ENCODE peak calls at places on chromosomes 11 and 22, in ten cellular contexts. E, N, O, Z, F, V, X, I, D and R are unnamed samples.

GRCh38 chr11:33531743-33532181 is 168.9 kb downstream of the C11orf91 start:
- DNase-seq in E (peak; percentile 65), N (no peak), O (no peak), Z (peak; percentile 22), F (no peak), V (no peak), X (no peak), I (no peak), D (peak; percentile 80), R (no peak)

GRCh38 chr22:32905400-32905799 is 103.9 kb downstream of the TIMP3 start:
- DNase-seq in E (no peak), N (peak; percentile 58), O (no peak), Z (no peak), F (peak; percentile 44), V (no peak), X (no peak), I (no peak), D (no peak), R (no peak)

GRCh38 chr22:32531228-32531627 is 56.6 kb downstream of the FBXO7 start:
- DNase-seq in E (no peak), N (no peak), O (no peak), Z (peak; percentile 40), F (no peak), V (no peak), X (no peak), I (no peak), D (no peak), R (no peak)

GRCh38 chr11:64698427-64698826 is 24.6 kb downstream of the NRXN2 start:
- DNase-seq in E (no peak), N (no peak), O (no peak), Z (no peak), F (no peak), V (no peak), X (no peak), I (no peak), D (no peak), R (no peak)

GRCh38 chr11:29093416-29093815 is 923.4 kb downstream of the KCNA4 start:
- DNase-seq in E (peak; percentile 11), N (no peak), O (no peak), Z (no peak), F (no peak), V (no peak), X (no peak), I (no peak), D (peak; percentile 63), R (no peak)

GRCh38 chr11:85627332-85627997 is at the start of gene DLG2:
- DNase-seq in E (peak; percentile 52), N (peak; percentile 21), O (peak; percentile 59), Z (no peak), F (no peak), V (peak; percentile 19), X (peak; percentile 17), I (no peak), D (peak; percentile 44), R (no peak)

GRCh38 chr11:74949748-74950127 is 672 bp downstream of the SPCS2 start:
- DNase-seq in E (no peak), N (peak; percentile 19), O (no peak), Z (no peak), F (no peak), V (no peak), X (no peak), I (peak; percentile 29), D (peak; percentile 24), R (no peak)

GRCh38 chr11:109644158-109644557 is 222.2 kb downstream of the C11orf87 start:
- DNase-seq in E (no peak), N (peak; percentile 55), O (no peak), Z (no peak), F (no peak), V (no peak), X (peak; percentile 11), I (no peak), D (no peak), R (no peak)

GRCh38 chr22:36701941-36702640 is 1.5 kb downstream of the CACNG2 start:
- DNase-seq in E (no peak), N (peak; percentile 40), O (no peak), Z (no peak), F (no peak), V (no peak), X (no peak), I (no peak), D (no peak), R (no peak)

GRCh38 chr11:73296501-73297230 is 11.4 kb upstream of the ARHGEF17 start:
- DNase-seq in E (no peak), N (no peak), O (no peak), Z (no peak), F (no peak), V (no peak), X (no peak), I (no peak), D (no peak), R (no peak)

GRCh38 chr11:7512525-7513209 is 1.1 kb upstream of the PPFIBP2 start:
- DNase-seq in E (peak; percentile 49), N (no peak), O (no peak), Z (peak; percentile 70), F (peak; percentile 59), V (peak; percentile 22), X (peak; percentile 82), I (no peak), D (no peak), R (peak; percentile 89)

GRCh38 chr11:59197990-59198389 is 14.7 kb downstream of the MPEG1 start:
- DNase-seq in E (peak; percentile 71), N (no peak), O (no peak), Z (no peak), F (no peak), V (no peak), X (peak; percentile 84), I (no peak), D (peak; percentile 68), R (peak; percentile 86)

GRCh38 chr11:9380773-9381172 is 3.7 kb upstream of the IPO7 start:
- DNase-seq in E (no peak), N (no peak), O (no peak), Z (peak; percentile 64), F (no peak), V (no peak), X (no peak), I (no peak), D (no peak), R (no peak)

GRCh38 chr11:9384535-9385287 is at the start of gene IPO7:
- DNase-seq in E (peak; percentile 92), N (peak; percentile 94), O (peak; percentile 89), Z (peak; percentile 88), F (peak; percentile 96), V (peak; percentile 87), X (peak; percentile 89), I (peak; percentile 85), D (peak; percentile 92), R (peak; percentile 94)

DNA sequence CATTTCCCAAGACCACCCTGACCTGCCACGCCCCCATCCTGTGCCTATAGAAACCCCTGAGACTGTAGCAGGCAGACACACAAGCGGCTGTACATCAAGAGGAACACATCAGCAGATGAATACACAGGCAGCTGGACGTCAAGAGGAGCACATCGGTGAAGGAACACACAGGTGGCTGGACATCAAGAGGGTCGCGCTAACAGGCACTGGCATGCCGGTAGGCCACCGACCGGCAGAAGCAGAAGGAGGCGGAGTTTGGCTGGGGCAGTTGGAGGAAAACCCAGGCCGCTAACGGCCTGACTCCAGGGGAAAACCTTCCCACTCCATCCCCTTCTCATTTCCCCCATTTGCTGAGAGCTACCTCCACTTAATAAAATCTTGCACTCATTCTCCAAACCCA is 5.4 kb upstream of the IPO7 start:
- DNase-seq in E (no peak), N (no peak), O (no peak), Z (no peak), F (peak; percentile 49), V (no peak), X (no peak), I (no peak), D (no peak), R (no peak)
- H3K27ac ChIP-seq in E (no peak overlapping the region), N (no peak overlapping the region), O (no peak overlapping the region), Z (no peak overlapping the region), F (no peak overlapping the region), V (no peak overlapping the region), X (no peak overlapping the region), I (no peak overlapping the region), D (no peak overlapping the region), R (no peak overlapping the region)

GRCh38 chr11:48261600-48261999 is 2.1 kb upstream of the OR4X1 start:
- DNase-seq in E (no peak), N (no peak), O (no peak), Z (no peak), F (no peak), V (no peak), X (no peak), I (no peak), D (no peak), R (no peak)

GRCh38 chr11:48263416-48263911 is at the start of gene OR4X1:
- DNase-seq in E (no peak), N (no peak), O (no peak), Z (no peak), F (no peak), V (no peak), X (no peak), I (no peak), D (no peak), R (no peak)
- H3K9me3 ChIP-seq in E (no peaks in the 10 kb centered on the region), N (no peaks in the 10 kb centered on the region), O (peaks cover 16% of the 10 kb centered on the region), Z (no peaks in the 10 kb centered on the region), F (peaks cover 53% of the 10 kb centered on the region), V (no peaks in the 10 kb centered on the region), X (no peaks in the 10 kb centered on the region), I (no peaks in the 10 kb centered on the region), D (no peaks in the 10 kb centered on the region), R (no peaks in the 10 kb centered on the region)

DNA sequence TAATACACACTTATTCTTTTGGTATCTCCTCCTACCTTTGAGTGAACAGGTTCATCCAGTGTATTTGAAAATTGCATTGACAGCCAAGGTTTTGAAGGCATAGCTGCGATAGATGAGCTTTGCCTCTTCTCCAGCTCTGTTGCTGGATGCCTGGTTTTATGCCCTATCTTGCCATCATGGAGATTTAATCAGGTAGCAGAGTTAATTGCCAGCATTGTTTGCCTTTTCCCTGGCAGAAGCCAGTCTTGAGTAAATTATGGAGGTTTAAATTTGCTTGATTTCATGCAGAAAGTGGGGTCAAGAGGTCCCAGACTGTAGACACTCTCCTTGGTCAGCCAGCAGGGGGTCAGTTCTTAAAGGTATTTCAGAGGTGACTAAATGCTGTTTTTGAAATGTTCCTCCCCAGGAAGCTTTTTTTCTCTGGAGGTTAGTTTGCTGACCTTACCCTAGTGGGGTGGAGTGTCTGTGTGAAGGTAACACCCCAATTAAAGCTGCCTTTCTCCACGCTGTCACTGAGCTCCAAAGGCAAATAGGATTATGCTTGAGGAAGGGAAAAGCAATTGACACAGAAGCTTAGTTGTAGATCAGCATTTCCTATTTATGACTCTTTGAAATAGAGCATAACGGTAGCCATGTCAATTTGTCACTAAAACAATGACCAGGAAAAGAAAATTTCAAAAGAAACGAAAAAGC is 96.0 kb downstream of the EXT2 start:
- DNase-seq in E (no peak), N (peak; percentile 34), O (no peak), Z (no peak), F (no peak), V (no peak), X (no peak), I (no peak), D (no peak), R (no peak)
- TF ChIP-seq CTCF in E (no peak), N (no peak), O (no peak), Z (no peak), F (no peak), V (no peak), X (no peak), I (no peak), D (no peak), R (no peak)

DNA sequence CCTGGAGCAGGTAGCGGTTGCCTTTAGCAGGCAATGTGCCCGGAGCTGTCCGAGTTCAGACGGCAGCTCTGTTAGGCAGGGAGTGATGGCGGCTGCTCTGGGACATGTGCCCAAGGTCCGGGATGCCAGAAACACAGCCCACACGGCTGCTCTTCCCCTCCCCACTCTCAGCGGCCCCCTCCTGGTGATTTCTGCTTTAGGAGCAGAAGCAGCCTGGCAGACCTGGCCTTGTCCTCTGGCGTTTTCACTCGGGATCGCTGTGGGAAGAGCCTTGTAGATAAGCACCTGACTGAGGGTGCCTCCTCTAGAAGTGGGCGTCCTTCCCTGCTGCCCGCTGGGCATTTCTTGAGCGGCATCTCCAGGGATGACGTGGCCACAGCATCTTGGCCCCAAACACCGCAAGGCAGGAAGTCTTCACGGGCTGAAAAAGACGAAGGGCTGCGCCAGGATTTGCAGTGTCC is 392.2 kb downstream of the TBC1D22A start:
- DNase-seq in E (peak; percentile 73), N (peak; percentile 88), O (peak; percentile 67), Z (peak; percentile 50), F (no peak), V (no peak), X (peak; percentile 69), I (no peak), D (peak; percentile 82), R (no peak)
- H3K27ac ChIP-seq in E (peak overlapping the region; percentile 34), N (peak overlapping the region; percentile 44), O (no peak overlapping the region), Z (peak overlapping the region; percentile 30), F (no peak overlapping the region), V (no peak overlapping the region), X (peak overlapping the region; percentile 65), I (no peak overlapping the region), D (peak overlapping the region; percentile 19), R (no peak overlapping the region)